ENCODE peak calls at places on chromosome 5, in five cellular contexts. R, A, G, V and D are unnamed samples.

GRCh38 chr5:77397686-77398300 is 94.3 kb downstream of the WDR41 start:
- DNase-seq in G (no peak), R (no peak), A (peak), V (no peak), D (no peak)

GRCh38 chr5:81719743-81720142 is 31.2 kb downstream of the SSBP2 start:
- DNase-seq in V (no peak), A (no peak), G (no peak), R (no peak), D (no peak)

GRCh38 chr5:84014966-84015365 is 294.3 kb upstream of the HAPLN1 start:
- DNase-seq in G (no peak), R (no peak), V (no peak), A (no peak), D (no peak)

GRCh38 chr5:10555134-10555733 is 8.6 kb upstream of the ANKRD33B start:
- DNase-seq in R (no peak), G (peak), A (peak), V (no peak), D (no peak)

GRCh38 chr5:32144637-32145207 is 29.4 kb downstream of the GOLPH3 start:
- DNase-seq in G (no peak), R (no peak), V (no peak), A (no peak), D (no peak)

GRCh38 chr5:176626876-176627236 is 3.5 kb downstream of the SNCB start:
- DNase-seq in G (no peak), V (no peak), R (no peak), A (no peak), D (no peak)

GRCh38 chr5:158797498-158797845 is 302.2 kb downstream of the EBF1 start:
- DNase-seq in A (no peak), V (no peak), R (no peak), G (no peak), D (no peak)

GRCh38 chr5:153476767-153477166 is 13.7 kb upstream of the GRIA1 start:
- DNase-seq in R (no peak), G (peak), A (peak), V (no peak), D (no peak)

GRCh38 chr5:91956738-91957137 is 573.6 kb upstream of the ARRDC3 start:
- DNase-seq in R (no peak), A (no peak), G (no peak), V (no peak), D (no peak)

GRCh38 chr5:59506285-59506877 is 387.1 kb downstream of the PDE4D start:
- DNase-seq in A (peak), G (peak), V (no peak), R (no peak), D (no peak)